ENCODE peak calls at places on chromosome 12, in four cellular contexts. A, O, V and X are unnamed samples.

GRCh38 chr12:3313066-3313465 is 177.9 kb upstream of the PRMT8 start:
- DNase-seq in O (no peak), V (no peak), A (peak; percentile 40), X (no peak)

GRCh38 chr12:3142386-3142785 is 65.2 kb downstream of the TSPAN9 start:
- DNase-seq in A (no peak), V (no peak), O (no peak), X (no peak)

GRCh38 chr12:66552753-66553152 is 126.1 kb downstream of the GRIP1 start:
- DNase-seq in V (no peak), O (no peak), A (peak; percentile 16), X (no peak)

GRCh38 chr12:14999421-15000047 is 26.7 kb downstream of the PDE6H start:
- DNase-seq in A (no peak), V (no peak), O (no peak), X (no peak)

GRCh38 chr12:16347391-16348298 is at the start of gene MGST1:
- DNase-seq in A (peak; percentile 38), V (peak; percentile 85), O (peak; percentile 94), X (no peak)

GRCh38 chr12:19402743-19403400 is 36.4 kb upstream of the AEBP2 start:
- DNase-seq in A (peak; percentile 15), V (peak; percentile 23), O (peak; percentile 72), X (no peak)

GRCh38 chr12:109114644-109115043 is 1.7 kb upstream of the ACACB start:
- DNase-seq in O (no peak), A (no peak), V (no peak), X (no peak)

GRCh38 chr12:116698131-116698495 is 39.8 kb downstream of the SPRING1 start:
- DNase-seq in V (no peak), O (no peak), A (no peak), X (no peak)

GRCh38 chr12:124488520-124488919 is 78.9 kb downstream of the NCOR2 start:
- DNase-seq in O (no peak), V (no peak), A (no peak), X (no peak)

GRCh38 chr12:6084261-6084968 is 40.1 kb downstream of the VWF start:
- DNase-seq in O (no peak), A (peak; percentile 41), V (peak; percentile 46), X (no peak)

GRCh38 chr12:131454418-131455217 is 256.3 kb upstream of the SFSWAP start:
- DNase-seq in A (peak; percentile 7), V (peak; percentile 66), O (peak; percentile 74), X (no peak)

GRCh38 chr12:42756841-42757661 is 167.5 kb upstream of the PRICKLE1 start:
- DNase-seq in A (peak; percentile 97), O (no peak), V (peak; percentile 19), X (no peak)

GRCh38 chr12:59583003-59583712 is 12.7 kb upstream of the SLC16A7 start:
- DNase-seq in O (no peak), V (no peak), A (no peak), X (no peak)

GRCh38 chr12:52867636-52868035 is 18.8 kb upstream of the KRT78 start:
- DNase-seq in A (no peak), V (no peak), O (peak; percentile 89), X (no peak)

GRCh38 chr12:128970110-128970509 is 116.8 kb downstream of the GLT1D1 start:
- DNase-seq in V (no peak), A (no peak), O (peak; percentile 51), X (no peak)

GRCh38 chr12:2764398-2764797 is 30.4 kb upstream of the FKBP4 start:
- DNase-seq in V (no peak), O (no peak), A (no peak), X (no peak)

GRCh38 chr12:104121001-104121400 is 17.0 kb downstream of the NFYB start:
- DNase-seq in A (peak; percentile 40), V (no peak), O (no peak), X (no peak)

GRCh38 chr12:128570191-128571065 is 253.3 kb downstream of the SLC15A4 start:
- DNase-seq in V (no peak), A (no peak), O (no peak), X (no peak)

GRCh38 chr12:12228402-12228801 is 38.4 kb downstream of the LRP6 start:
- DNase-seq in V (peak; percentile 1), A (no peak), O (no peak), X (no peak)

GRCh38 chr12:53122961-53123468 is 19.7 kb downstream of the SOAT2 start:
- DNase-seq in A (no peak), O (no peak), V (no peak), X (no peak)

GRCh38 chr12:117836476-117836875 is 132.3 kb downstream of the KSR2 start:
- DNase-seq in O (no peak), A (no peak), V (no peak), X (no peak)

GRCh38 chr12:27999521-27999920 is 27.0 kb upstream of the PTHLH start:
- DNase-seq in V (no peak), O (no peak), A (no peak), X (no peak)

GRCh38 chr12:52496590-52497071 is 3.6 kb upstream of the KRT6A start:
- DNase-seq in A (peak; percentile 80), O (no peak), V (no peak), X (no peak)

GRCh38 chr12:6927379-6927991 is at the start of gene ATN1:
- DNase-seq in V (peak; percentile 87), O (peak; percentile 90), A (peak; percentile 54), X (peak; percentile 87)

GRCh38 chr12:49636979-49637378 is 13.6 kb downstream of the PRPF40B start:
- DNase-seq in A (peak; percentile 76), V (peak; percentile 67), O (no peak), X (peak; percentile 72)

GRCh38 chr12:109157986-109158385 is 41.6 kb downstream of the ACACB start:
- DNase-seq in V (no peak), O (no peak), A (no peak), X (no peak)

GRCh38 chr12:62625238-62625637 is 158.6 kb downstream of the MON2 start:
- DNase-seq in A (peak; percentile 20), V (no peak), O (no peak), X (no peak)

GRCh38 chr12:57755454-57756372 is 810 bp downstream of the MARCHF9 start:
- DNase-seq in A (no peak), O (peak; percentile 81), V (peak; percentile 60), X (peak; percentile 62)

GRCh38 chr12:89461649-89462612 is 62.7 kb downstream of the GALNT4 start:
- DNase-seq in O (no peak), V (peak; percentile 65), A (no peak), X (peak; percentile 38)
- TF ChIP-seq CTCF in O (peak; percentile 62), V (peak; percentile 36), A (peak; percentile 18), X (peak; percentile 83)

GRCh38 chr12:96000858-96001257 is 4.7 kb upstream of the HAL start:
- DNase-seq in A (no peak), V (no peak), O (no peak), X (no peak)

GRCh38 chr12:95997911-95998510 is 1.9 kb upstream of the HAL start:
- DNase-seq in O (no peak), V (no peak), A (no peak), X (no peak)

GRCh38 chr12:95997276-95997675 is 1.1 kb upstream of the HAL start:
- DNase-seq in A (no peak), V (no peak), O (no peak), X (no peak)

GRCh38 chr12:95998611-95999300 is 2.6 kb upstream of the HAL start:
- DNase-seq in A (peak; percentile 39), O (no peak), V (peak; percentile 78), X (peak; percentile 60)

GRCh38 chr12:95999484-95999883 is 3.3 kb upstream of the HAL start:
- DNase-seq in V (no peak), A (no peak), O (no peak), X (no peak)
- TF ChIP-seq CTCF in V (no peak), A (no peak), O (no peak), X (no peak)

GRCh38 chr12:93967454-93967853 is 180.9 kb upstream of the PLXNC1 start:
- DNase-seq in V (no peak), A (no peak), O (no peak), X (no peak)
- TF ChIP-seq CTCF in V (no peak), A (no peak), O (no peak), X (no peak)

GRCh38 chr12:122117979-122118378 is 39.4 kb downstream of the MLXIP start:
- DNase-seq in V (no peak), O (no peak), A (no peak), X (no peak)

GRCh38 chr12:122111070-122111750 is 32.7 kb downstream of the MLXIP start:
- DNase-seq in V (no peak), O (no peak), A (no peak), X (no peak)

GRCh38 chr12:122121341-122122192 is 43.0 kb downstream of the MLXIP start:
- DNase-seq in V (no peak), A (no peak), O (no peak), X (no peak)

DNA sequence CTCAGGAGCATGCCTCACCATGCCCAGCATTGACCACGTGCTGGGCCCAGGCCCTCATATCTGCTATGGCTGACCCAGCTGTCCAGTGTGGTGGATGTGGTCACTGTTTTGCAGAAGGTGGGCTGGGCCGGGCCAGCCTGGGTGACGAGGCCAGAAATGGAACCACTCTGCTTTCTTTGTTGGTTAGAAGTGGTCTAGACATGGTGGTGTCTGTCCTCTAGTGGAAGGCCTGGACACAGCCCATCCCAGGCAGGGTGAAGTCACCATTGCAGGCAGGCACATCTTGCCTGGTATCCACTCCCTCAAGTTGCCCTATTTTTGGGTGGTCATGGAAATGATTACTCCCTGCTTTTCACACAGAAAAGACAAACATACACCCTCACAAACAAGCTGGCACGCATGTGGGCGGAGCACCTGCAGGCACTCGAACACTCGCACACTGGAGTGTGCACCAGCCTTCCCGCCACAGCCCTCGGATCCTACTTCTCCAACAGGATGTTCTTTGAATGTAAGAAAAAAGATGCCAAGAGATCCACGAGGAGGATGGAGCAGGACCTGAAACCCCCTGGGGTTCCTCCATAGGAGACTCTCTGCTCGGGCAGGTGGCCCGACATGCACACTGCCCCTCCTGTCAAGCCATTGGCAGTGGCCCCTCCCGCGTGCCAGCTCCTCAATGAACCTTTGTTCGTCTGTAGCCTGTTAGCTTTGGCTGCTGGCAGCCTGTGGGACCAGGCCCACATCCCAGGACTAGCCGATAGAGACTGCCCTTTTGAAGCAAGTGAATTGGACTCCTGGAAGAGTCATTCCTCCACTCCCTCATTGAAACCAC is 38.4 kb downstream of the MLXIP start:
- DNase-seq in A (no peak), V (no peak), O (no peak), X (no peak)
- TF ChIP-seq CTCF in A (peak; percentile 55), V (peak; percentile 4), O (no peak), X (no peak)

GRCh38 chr12:22658214-22658613 is 33.2 kb downstream of the ETNK1 start:
- DNase-seq in V (no peak), O (no peak), A (peak; percentile 75), X (no peak)
- TF ChIP-seq CTCF in V (no peak), O (no peak), A (no peak), X (no peak)

DNA sequence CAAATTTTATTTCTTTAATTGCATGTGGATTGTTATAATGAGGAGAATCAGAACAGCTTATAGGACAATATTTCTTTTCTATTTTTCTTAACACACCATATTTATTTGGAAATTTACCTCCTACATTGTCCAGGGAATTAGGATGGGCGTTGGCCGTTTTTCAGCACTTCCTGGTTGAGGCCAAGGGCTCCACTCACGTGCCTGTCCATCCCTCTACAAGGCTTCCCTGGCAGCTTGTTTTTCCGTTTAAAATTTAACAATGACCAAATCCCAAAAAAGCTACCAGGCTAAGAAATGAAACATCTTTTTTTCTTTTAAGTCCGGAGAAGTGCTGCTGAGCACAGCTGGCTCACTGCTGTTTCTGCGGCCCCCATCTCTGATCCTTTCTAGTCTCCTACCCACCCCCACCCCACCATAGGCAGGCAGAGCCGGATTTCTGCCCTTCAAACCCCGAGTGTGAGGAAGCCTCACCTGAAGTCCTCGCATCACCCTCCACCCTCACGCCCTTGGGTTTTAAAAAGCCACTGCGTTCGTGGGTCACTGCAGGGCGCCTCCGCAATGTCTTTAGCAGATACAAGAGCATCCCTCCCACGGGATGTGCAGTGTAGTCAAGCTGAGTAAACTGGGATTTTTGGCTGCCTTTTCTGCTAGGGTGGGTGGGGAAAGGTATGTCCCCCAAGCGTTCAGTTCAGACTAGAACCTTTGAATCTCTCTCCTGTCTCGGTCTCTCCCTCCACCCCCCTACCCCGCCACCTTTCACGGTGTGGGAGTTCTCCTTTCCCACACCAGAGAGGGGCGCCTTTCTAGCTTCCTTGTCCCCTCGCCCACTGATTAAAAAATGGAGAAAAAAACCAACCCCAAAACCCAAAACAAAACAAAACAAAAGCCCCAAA is 767 bp upstream of the FAR2 start:
- DNase-seq in O (peak; percentile 63), A (peak; percentile 23), V (no peak), X (peak; percentile 40)
- TF ChIP-seq CTCF in O (no peak), A (no peak), V (peak; percentile 2), X (no peak)